ENCODE peak calls at places on chromosomes 3 and 15, in five cellular contexts. One of them, this sample, is unnamed.

GRCh38 chr15:74196175-74196574 is 6.4 kb downstream of the STRA6 start:
- DNase-seq in substantia nigra: no peak
- DNase-seq in sciatic nerve: no peak
- DNase-seq in tibial artery: no peak
- DNase-seq in thoracic aorta: no peak
- DNase-seq in this sample: peak

GRCh38 chr3:186622651-186623310 is 9.9 kb downstream of the AHSG start:
- DNase-seq in substantia nigra: no peak
- DNase-seq in sciatic nerve: no peak
- DNase-seq in tibial artery: no peak
- DNase-seq in thoracic aorta: no peak
- DNase-seq in this sample: no peak

GRCh38 chr15:43918717-43919116 is 91.9 kb downstream of the WDR76 start:
- DNase-seq in substantia nigra: no peak
- DNase-seq in sciatic nerve: no peak
- DNase-seq in tibial artery: no peak
- DNase-seq in thoracic aorta: no peak
- DNase-seq in this sample: no peak

GRCh38 chr3:197750396-197750831 is 731 bp downstream of the FYTTD1 start:
- DNase-seq in substantia nigra: peak
- DNase-seq in sciatic nerve: peak
- DNase-seq in tibial artery: peak
- DNase-seq in thoracic aorta: peak
- DNase-seq in this sample: peak

GRCh38 chr3:126348308-126348920 is 8.8 kb downstream of the KLF15 start:
- DNase-seq in substantia nigra: no peak
- DNase-seq in sciatic nerve: peak
- DNase-seq in tibial artery: peak
- DNase-seq in thoracic aorta: no peak
- DNase-seq in this sample: peak

GRCh38 chr3:48584836-48585235 is 10.3 kb downstream of the COL7A1 start:
- DNase-seq in substantia nigra: no peak
- DNase-seq in sciatic nerve: no peak
- DNase-seq in tibial artery: no peak
- DNase-seq in thoracic aorta: no peak
- DNase-seq in this sample: no peak

GRCh38 chr15:52695146-52695545 is 16.0 kb upstream of the ATOSA start:
- DNase-seq in substantia nigra: no peak
- DNase-seq in sciatic nerve: no peak
- DNase-seq in tibial artery: no peak
- DNase-seq in thoracic aorta: no peak
- DNase-seq in this sample: no peak

GRCh38 chr3:134090031-134090430 is 60.3 kb upstream of the SLCO2A1 start:
- DNase-seq in substantia nigra: no peak
- DNase-seq in sciatic nerve: no peak
- DNase-seq in tibial artery: no peak
- DNase-seq in thoracic aorta: no peak
- DNase-seq in this sample: no peak

GRCh38 chr3:108410531-108410984 is 99.8 kb downstream of the MYH15 start:
- DNase-seq in substantia nigra: no peak
- DNase-seq in sciatic nerve: no peak
- DNase-seq in tibial artery: peak
- DNase-seq in thoracic aorta: no peak
- DNase-seq in this sample: no peak

GRCh38 chr3:108623504-108623903 is 34.0 kb downstream of the DZIP3 start:
- DNase-seq in substantia nigra: no peak
- DNase-seq in sciatic nerve: no peak
- DNase-seq in tibial artery: no peak
- DNase-seq in thoracic aorta: no peak
- DNase-seq in this sample: no peak

GRCh38 chr3:48918388-48919214 is at the start of gene ARIH2:
- DNase-seq in substantia nigra: peak
- DNase-seq in sciatic nerve: peak
- DNase-seq in tibial artery: peak
- DNase-seq in thoracic aorta: peak
- DNase-seq in this sample: peak

GRCh38 chr3:4935347-4935746 is 43.9 kb upstream of the BHLHE40 start:
- DNase-seq in substantia nigra: no peak
- DNase-seq in sciatic nerve: no peak
- DNase-seq in tibial artery: no peak
- DNase-seq in thoracic aorta: no peak
- DNase-seq in this sample: no peak

GRCh38 chr3:139668332-139668731 is 9.4 kb downstream of the NMNAT3 start:
- DNase-seq in substantia nigra: no peak
- DNase-seq in sciatic nerve: no peak
- DNase-seq in tibial artery: no peak
- DNase-seq in thoracic aorta: no peak
- DNase-seq in this sample: no peak

GRCh38 chr15:31328425-31328998 is 1.9 kb downstream of the KLF13 start:
- DNase-seq in substantia nigra: no peak
- DNase-seq in sciatic nerve: peak
- DNase-seq in tibial artery: no peak
- DNase-seq in thoracic aorta: no peak
- DNase-seq in this sample: peak

GRCh38 chr3:57298041-57298440 is 5.6 kb upstream of the ASB14 start:
- DNase-seq in substantia nigra: no peak
- DNase-seq in sciatic nerve: no peak
- DNase-seq in tibial artery: no peak
- DNase-seq in thoracic aorta: no peak
- DNase-seq in this sample: peak

GRCh38 chr15:69610858-69611257 is 158.2 kb downstream of the RPLP1 start:
- DNase-seq in substantia nigra: no peak
- DNase-seq in sciatic nerve: no peak
- DNase-seq in tibial artery: no peak
- DNase-seq in thoracic aorta: no peak
- DNase-seq in this sample: no peak

GRCh38 chr3:89227634-89228033 is 120.2 kb downstream of the EPHA3 start:
- DNase-seq in substantia nigra: no peak
- DNase-seq in sciatic nerve: no peak
- DNase-seq in tibial artery: no peak
- DNase-seq in thoracic aorta: no peak
- DNase-seq in this sample: no peak

GRCh38 chr15:52772766-52773165 is 17.4 kb downstream of the ONECUT1 start:
- DNase-seq in substantia nigra: no peak
- DNase-seq in sciatic nerve: no peak
- DNase-seq in tibial artery: no peak
- DNase-seq in thoracic aorta: no peak
- DNase-seq in this sample: no peak

GRCh38 chr3:169454823-169455222 is 208.7 kb downstream of the MECOM start:
- DNase-seq in substantia nigra: no peak
- DNase-seq in sciatic nerve: no peak
- DNase-seq in tibial artery: no peak
- DNase-seq in thoracic aorta: no peak
- DNase-seq in this sample: peak

GRCh38 chr3:12458901-12459300 is 25.4 kb upstream of the TSEN2 start:
- DNase-seq in substantia nigra: no peak
- DNase-seq in sciatic nerve: no peak
- DNase-seq in tibial artery: no peak
- DNase-seq in thoracic aorta: no peak
- DNase-seq in this sample: no peak

GRCh38 chr15:92451225-92451825 is 57.6 kb downstream of the ST8SIA2 start:
- DNase-seq in substantia nigra: no peak
- DNase-seq in sciatic nerve: no peak
- DNase-seq in tibial artery: no peak
- DNase-seq in thoracic aorta: no peak
- DNase-seq in this sample: no peak

This sample was measured in dermis blood vessel endothelial cell.